ENCODE peak calls at places on chromosomes 11 and 22, in ten cellular contexts. T, L, A, B, X, G, K, E, Z and W are unnamed samples.

GRCh38 chr22:43467571-43467970 is 55.8 kb downstream of the MPPED1 start:
- DNase-seq in T (no peak), L (no peak), A (no peak), B (no peak), X (no peak), G (no peak), K (no peak), E (no peak), Z (no peak), W (no peak)

GRCh38 chr11:61555051-61555969 is 25.6 kb downstream of the SYT7 start:
- DNase-seq in T (no peak), L (peak), A (no peak), B (no peak), X (no peak), G (no peak), K (peak), E (no peak), Z (no peak), W (no peak)

GRCh38 chr22:37632174-37633081 is 7.0 kb upstream of the SH3BP1 start:
- DNase-seq in T (no peak), L (peak), A (no peak), B (no peak), X (no peak), G (no peak), K (no peak), E (peak), Z (no peak), W (no peak)

GRCh38 chr22:17597217-17597616 is 31.3 kb downstream of the ATP6V1E1 start:
- DNase-seq in T (no peak), L (no peak), A (no peak), B (no peak), X (no peak), G (peak), K (no peak), E (no peak), Z (no peak), W (no peak)

GRCh38 chr11:121931748-121932352 is 184.2 kb downstream of the BLID start:
- DNase-seq in T (no peak), L (no peak), A (no peak), B (no peak), X (no peak), G (no peak), K (no peak), E (no peak), Z (no peak), W (no peak)

GRCh38 chr22:16970446-16970845 is 37.6 kb downstream of the GAB4 start:
- DNase-seq in T (peak), L (no peak), A (no peak), B (no peak), X (peak), G (no peak), K (no peak), E (no peak), Z (no peak), W (no peak)

GRCh38 chr11:48124880-48125279 is 91.7 kb upstream of the OR4B1 start:
- DNase-seq in T (no peak), L (no peak), A (no peak), B (no peak), X (no peak), G (no peak), K (no peak), E (no peak), Z (no peak), W (no peak)

GRCh38 chr22:50035976-50036375 is 22.1 kb downstream of the TTLL8 start:
- DNase-seq in T (no peak), L (no peak), A (no peak), B (no peak), X (no peak), G (no peak), K (no peak), E (no peak), Z (no peak), W (no peak)

GRCh38 chr22:24146791-24147353 is 34.4 kb upstream of the SUSD2 start:
- DNase-seq in T (no peak), L (no peak), A (no peak), B (no peak), X (peak), G (peak), K (no peak), E (no peak), Z (peak), W (no peak)

GRCh38 chr22:28329582-28330073 is 350.0 kb downstream of the TTC28 start:
- DNase-seq in T (no peak), L (no peak), A (no peak), B (peak), X (no peak), G (no peak), K (no peak), E (no peak), Z (no peak), W (no peak)

GRCh38 chr11:65479184-65480145 is 19.4 kb upstream of the MALAT1 start:
- DNase-seq in T (no peak), L (no peak), A (no peak), B (peak), X (peak), G (no peak), K (peak), E (no peak), Z (peak), W (peak)

GRCh38 chr22:23163665-23164064 is 16.6 kb upstream of the BCR start:
- DNase-seq in T (no peak), L (peak), A (no peak), B (no peak), X (no peak), G (no peak), K (peak), E (no peak), Z (no peak), W (no peak)

GRCh38 chr11:74175923-74176322 is 4.8 kb downstream of the PPME1 start:
- DNase-seq in T (no peak), L (no peak), A (no peak), B (peak), X (no peak), G (no peak), K (no peak), E (no peak), Z (no peak), W (no peak)

GRCh38 chr11:45079075-45079444 is 67.4 kb upstream of the PRDM11 start:
- DNase-seq in T (peak), L (no peak), A (no peak), B (no peak), X (no peak), G (no peak), K (no peak), E (no peak), Z (no peak), W (no peak)

GRCh38 chr11:69918231-69918937 is 99.2 kb upstream of the FGF3 start:
- DNase-seq in T (no peak), L (no peak), A (no peak), B (no peak), X (no peak), G (no peak), K (no peak), E (no peak), Z (no peak), W (no peak)

GRCh38 chr22:17888855-17889254 is 114.6 kb upstream of the BID start:
- DNase-seq in T (no peak), L (peak), A (no peak), B (no peak), X (no peak), G (no peak), K (no peak), E (no peak), Z (no peak), W (no peak)

GRCh38 chr22:43090130-43090789 is 1.1 kb upstream of the TTLL1 start:
- DNase-seq in T (peak), L (peak), A (no peak), B (peak), X (peak), G (peak), K (peak), E (peak), Z (peak), W (peak)

GRCh38 chr11:35303596-35304392 is 115.6 kb downstream of the SLC1A2 start:
- DNase-seq in T (no peak), L (peak), A (no peak), B (no peak), X (no peak), G (no peak), K (no peak), E (no peak), Z (peak), W (peak)

GRCh38 chr22:41564563-41564962 is 3.8 kb downstream of the CSDC2 start:
- DNase-seq in T (no peak), L (no peak), A (no peak), B (no peak), X (no peak), G (no peak), K (no peak), E (no peak), Z (no peak), W (no peak)

GRCh38 chr11:45872513-45873356 is 12.7 kb upstream of the MAPK8IP1 start:
- DNase-seq in T (peak), L (peak), A (no peak), B (peak), X (peak), G (peak), K (peak), E (peak), Z (peak), W (no peak)

GRCh38 chr11:64385953-64386704 is 27.2 kb downstream of the RPS6KA4 start:
- DNase-seq in T (peak), L (no peak), A (no peak), B (peak), X (peak), G (no peak), K (no peak), E (no peak), Z (no peak), W (no peak)

GRCh38 chr22:44671742-44672141 is 30.3 kb upstream of the PRR5 start:
- DNase-seq in T (no peak), L (no peak), A (no peak), B (peak), X (no peak), G (no peak), K (no peak), E (no peak), Z (peak), W (no peak)

GRCh38 chr11:61509058-61510029 is 795 bp downstream of the LRRC10B start:
- DNase-seq in T (no peak), L (peak), A (peak), B (no peak), X (peak), G (no peak), K (peak), E (peak), Z (no peak), W (no peak)

GRCh38 chr11:117221775-117222517 is 9.9 kb downstream of the PCSK7 start:
- DNase-seq in T (no peak), L (no peak), A (no peak), B (no peak), X (no peak), G (no peak), K (peak), E (no peak), Z (no peak), W (no peak)

GRCh38 chr22:31036671-31037550 is 44.2 kb upstream of the SMTN start:
- DNase-seq in T (peak), L (no peak), A (no peak), B (no peak), X (no peak), G (no peak), K (no peak), E (no peak), Z (no peak), W (no peak)

GRCh38 chr11:115201121-115201792 is 303.0 kb downstream of the CADM1 start:
- DNase-seq in T (no peak), L (no peak), A (no peak), B (no peak), X (peak), G (peak), K (no peak), E (no peak), Z (peak), W (no peak)

GRCh38 chr11:4704790-4705334 is 278 bp downstream of the MMP26 start:
- DNase-seq in T (no peak), L (no peak), A (no peak), B (no peak), X (no peak), G (no peak), K (no peak), E (no peak), Z (no peak), W (no peak)

GRCh38 chr11:11782532-11783110 is 59.2 kb upstream of the USP47 start:
- DNase-seq in T (no peak), L (no peak), A (no peak), B (no peak), X (no peak), G (no peak), K (peak), E (no peak), Z (no peak), W (no peak)

GRCh38 chr22:45163074-45163416 is 680 bp upstream of the NUP50 start:
- DNase-seq in T (peak), L (no peak), A (no peak), B (peak), X (peak), G (peak), K (no peak), E (peak), Z (no peak), W (no peak)

GRCh38 chr22:42725606-42726355 is 5.1 kb upstream of the A4GALT start:
- DNase-seq in T (no peak), L (no peak), A (no peak), B (no peak), X (no peak), G (no peak), K (no peak), E (no peak), Z (no peak), W (no peak)

GRCh38 chr22:32668254-32669094 is 133.0 kb upstream of the TIMP3 start:
- DNase-seq in T (no peak), L (no peak), A (no peak), B (no peak), X (no peak), G (no peak), K (no peak), E (no peak), Z (no peak), W (no peak)

GRCh38 chr11:3197878-3198528 is 20.6 kb downstream of the MRGPRG start:
- DNase-seq in T (no peak), L (no peak), A (no peak), B (no peak), X (no peak), G (no peak), K (no peak), E (no peak), Z (no peak), W (no peak)

GRCh38 chr11:62472063-62472884 is 53.4 kb downstream of the SCGB1A1 start:
- DNase-seq in T (no peak), L (no peak), A (no peak), B (peak), X (peak), G (no peak), K (no peak), E (no peak), Z (peak), W (no peak)

GRCh38 chr22:46064236-46064965 is 85.9 kb upstream of the PPARA start:
- DNase-seq in T (no peak), L (no peak), A (no peak), B (peak), X (no peak), G (no peak), K (no peak), E (no peak), Z (no peak), W (no peak)

GRCh38 chr22:28369849-28370248 is 309.8 kb downstream of the TTC28 start:
- DNase-seq in T (peak), L (no peak), A (no peak), B (peak), X (no peak), G (no peak), K (no peak), E (no peak), Z (no peak), W (no peak)

GRCh38 chr11:72721689-72722049 is 30.5 kb downstream of the ARAP1 start:
- DNase-seq in T (peak), L (no peak), A (no peak), B (peak), X (peak), G (no peak), K (no peak), E (no peak), Z (no peak), W (no peak)

GRCh38 chr22:45448431-45448830 is 34.9 kb downstream of the RIBC2 start:
- DNase-seq in T (no peak), L (no peak), A (no peak), B (no peak), X (no peak), G (no peak), K (no peak), E (no peak), Z (no peak), W (no peak)

GRCh38 chr11:134740590-134741342 is 328.7 kb upstream of the B3GAT1 start:
- DNase-seq in T (no peak), L (no peak), A (no peak), B (no peak), X (no peak), G (no peak), K (no peak), E (no peak), Z (no peak), W (no peak)

GRCh38 chr22:22046370-22046769 is 63.8 kb upstream of the TOP3B start:
- DNase-seq in T (no peak), L (no peak), A (no peak), B (no peak), X (no peak), G (no peak), K (no peak), E (no peak), Z (no peak), W (no peak)